ENCODE peak calls at places on chromosome 1, in ten cellular contexts. One of them, this sample, is unnamed.

GRCh38 chr1:198656500-198656932 is 17.7 kb downstream of the PTPRC start:
- DNase-seq in activated T-cell treated with anti-CD3 and anti-CD28 coated beads for 4 hours: peak
- DNase-seq in activated naive CD4-positive, alpha-beta T cell treated with anti-CD3 and anti-CD28 coated beads, Interleukin-2, amount 50 U/mL, for 16 hours: peak
- DNase-seq in PC-9: peak
- DNase-seq in activated CD8-positive, alpha-beta memory T cell treated with anti-CD3 and anti-CD28 coated beads, Interleukin-2, amount 50 U/mL, for 4 hours: peak
- DNase-seq in NCI-H1436 treated with DMSO at 0.1 percent for 48 hours: no peak
- DNase-seq in NCI-H1092: no peak
- DNase-seq in CD4-positive, alpha-beta memory T cell: peak
- DNase-seq in stimulated activated CD4-positive, alpha-beta T cell treated with anti-CD3 and anti-CD28 coated beads, Interleukin-2, amount 100 ng/mL, for 4 hours: peak
- DNase-seq in pons: no peak
- DNase-seq in this sample: no peak

GRCh38 chr1:116360435-116361173 is 12.4 kb upstream of the ATP1A1 start:
- DNase-seq in activated T-cell treated with anti-CD3 and anti-CD28 coated beads for 4 hours: no peak
- DNase-seq in activated naive CD4-positive, alpha-beta T cell treated with anti-CD3 and anti-CD28 coated beads, Interleukin-2, amount 50 U/mL, for 16 hours: no peak
- DNase-seq in PC-9: peak
- DNase-seq in activated CD8-positive, alpha-beta memory T cell treated with anti-CD3 and anti-CD28 coated beads, Interleukin-2, amount 50 U/mL, for 4 hours: no peak
- DNase-seq in NCI-H1436 treated with DMSO at 0.1 percent for 48 hours: no peak
- DNase-seq in NCI-H1092: no peak
- DNase-seq in CD4-positive, alpha-beta memory T cell: peak
- DNase-seq in stimulated activated CD4-positive, alpha-beta T cell treated with anti-CD3 and anti-CD28 coated beads, Interleukin-2, amount 100 ng/mL, for 4 hours: no peak
- DNase-seq in pons: peak
- DNase-seq in this sample: no peak

GRCh38 chr1:150372580-150372979 is 8.6 kb downstream of the RPRD2 start:
- DNase-seq in activated T-cell treated with anti-CD3 and anti-CD28 coated beads for 4 hours: no peak
- DNase-seq in activated naive CD4-positive, alpha-beta T cell treated with anti-CD3 and anti-CD28 coated beads, Interleukin-2, amount 50 U/mL, for 16 hours: no peak
- DNase-seq in PC-9: no peak
- DNase-seq in activated CD8-positive, alpha-beta memory T cell treated with anti-CD3 and anti-CD28 coated beads, Interleukin-2, amount 50 U/mL, for 4 hours: no peak
- DNase-seq in NCI-H1436 treated with DMSO at 0.1 percent for 48 hours: no peak
- DNase-seq in NCI-H1092: no peak
- DNase-seq in CD4-positive, alpha-beta memory T cell: no peak
- DNase-seq in stimulated activated CD4-positive, alpha-beta T cell treated with anti-CD3 and anti-CD28 coated beads, Interleukin-2, amount 100 ng/mL, for 4 hours: no peak
- DNase-seq in pons: no peak
- DNase-seq in this sample: no peak

GRCh38 chr1:26215246-26215645 is 18.8 kb upstream of the CEP85 start:
- DNase-seq in activated T-cell treated with anti-CD3 and anti-CD28 coated beads for 4 hours: no peak
- DNase-seq in activated naive CD4-positive, alpha-beta T cell treated with anti-CD3 and anti-CD28 coated beads, Interleukin-2, amount 50 U/mL, for 16 hours: no peak
- DNase-seq in PC-9: no peak
- DNase-seq in activated CD8-positive, alpha-beta memory T cell treated with anti-CD3 and anti-CD28 coated beads, Interleukin-2, amount 50 U/mL, for 4 hours: no peak
- DNase-seq in NCI-H1436 treated with DMSO at 0.1 percent for 48 hours: no peak
- DNase-seq in NCI-H1092: no peak
- DNase-seq in CD4-positive, alpha-beta memory T cell: no peak
- DNase-seq in stimulated activated CD4-positive, alpha-beta T cell treated with anti-CD3 and anti-CD28 coated beads, Interleukin-2, amount 100 ng/mL, for 4 hours: no peak
- DNase-seq in pons: no peak
- DNase-seq in this sample: no peak

GRCh38 chr1:67679691-67680090 is 5.3 kb upstream of the GADD45A start:
- DNase-seq in activated T-cell treated with anti-CD3 and anti-CD28 coated beads for 4 hours: no peak
- DNase-seq in activated naive CD4-positive, alpha-beta T cell treated with anti-CD3 and anti-CD28 coated beads, Interleukin-2, amount 50 U/mL, for 16 hours: no peak
- DNase-seq in PC-9: peak
- DNase-seq in activated CD8-positive, alpha-beta memory T cell treated with anti-CD3 and anti-CD28 coated beads, Interleukin-2, amount 50 U/mL, for 4 hours: no peak
- DNase-seq in NCI-H1436 treated with DMSO at 0.1 percent for 48 hours: no peak
- DNase-seq in NCI-H1092: no peak
- DNase-seq in CD4-positive, alpha-beta memory T cell: no peak
- DNase-seq in stimulated activated CD4-positive, alpha-beta T cell treated with anti-CD3 and anti-CD28 coated beads, Interleukin-2, amount 100 ng/mL, for 4 hours: no peak
- DNase-seq in pons: no peak
- DNase-seq in this sample: no peak

GRCh38 chr1:38053416-38054091 is 7.0 kb upstream of the POU3F1 start:
- DNase-seq in activated T-cell treated with anti-CD3 and anti-CD28 coated beads for 4 hours: no peak
- DNase-seq in activated naive CD4-positive, alpha-beta T cell treated with anti-CD3 and anti-CD28 coated beads, Interleukin-2, amount 50 U/mL, for 16 hours: no peak
- DNase-seq in PC-9: no peak
- DNase-seq in activated CD8-positive, alpha-beta memory T cell treated with anti-CD3 and anti-CD28 coated beads, Interleukin-2, amount 50 U/mL, for 4 hours: no peak
- DNase-seq in NCI-H1436 treated with DMSO at 0.1 percent for 48 hours: no peak
- DNase-seq in NCI-H1092: no peak
- DNase-seq in CD4-positive, alpha-beta memory T cell: no peak
- DNase-seq in stimulated activated CD4-positive, alpha-beta T cell treated with anti-CD3 and anti-CD28 coated beads, Interleukin-2, amount 100 ng/mL, for 4 hours: no peak
- DNase-seq in pons: no peak
- DNase-seq in this sample: no peak

GRCh38 chr1:179079113-179079761 is 2.6 kb upstream of the TOR3A start:
- DNase-seq in activated T-cell treated with anti-CD3 and anti-CD28 coated beads for 4 hours: peak
- DNase-seq in activated naive CD4-positive, alpha-beta T cell treated with anti-CD3 and anti-CD28 coated beads, Interleukin-2, amount 50 U/mL, for 16 hours: peak
- DNase-seq in PC-9: peak
- DNase-seq in activated CD8-positive, alpha-beta memory T cell treated with anti-CD3 and anti-CD28 coated beads, Interleukin-2, amount 50 U/mL, for 4 hours: peak
- DNase-seq in NCI-H1436 treated with DMSO at 0.1 percent for 48 hours: peak
- DNase-seq in NCI-H1092: peak
- DNase-seq in CD4-positive, alpha-beta memory T cell: peak
- DNase-seq in stimulated activated CD4-positive, alpha-beta T cell treated with anti-CD3 and anti-CD28 coated beads, Interleukin-2, amount 100 ng/mL, for 4 hours: peak
- DNase-seq in pons: peak
- DNase-seq in this sample: peak

GRCh38 chr1:6108937-6109636 is 63.4 kb downstream of the KCNAB2 start:
- DNase-seq in activated T-cell treated with anti-CD3 and anti-CD28 coated beads for 4 hours: no peak
- DNase-seq in activated naive CD4-positive, alpha-beta T cell treated with anti-CD3 and anti-CD28 coated beads, Interleukin-2, amount 50 U/mL, for 16 hours: no peak
- DNase-seq in PC-9: peak
- DNase-seq in activated CD8-positive, alpha-beta memory T cell treated with anti-CD3 and anti-CD28 coated beads, Interleukin-2, amount 50 U/mL, for 4 hours: no peak
- DNase-seq in NCI-H1436 treated with DMSO at 0.1 percent for 48 hours: no peak
- DNase-seq in NCI-H1092: peak
- DNase-seq in CD4-positive, alpha-beta memory T cell: peak
- DNase-seq in stimulated activated CD4-positive, alpha-beta T cell treated with anti-CD3 and anti-CD28 coated beads, Interleukin-2, amount 100 ng/mL, for 4 hours: no peak
- DNase-seq in pons: no peak
- DNase-seq in this sample: no peak

GRCh38 chr1:152037920-152038658 is 1.3 kb upstream of the S100A11 start:
- DNase-seq in activated T-cell treated with anti-CD3 and anti-CD28 coated beads for 4 hours: no peak
- DNase-seq in activated naive CD4-positive, alpha-beta T cell treated with anti-CD3 and anti-CD28 coated beads, Interleukin-2, amount 50 U/mL, for 16 hours: no peak
- DNase-seq in PC-9: no peak
- DNase-seq in activated CD8-positive, alpha-beta memory T cell treated with anti-CD3 and anti-CD28 coated beads, Interleukin-2, amount 50 U/mL, for 4 hours: no peak
- DNase-seq in NCI-H1436 treated with DMSO at 0.1 percent for 48 hours: peak
- DNase-seq in NCI-H1092: no peak
- DNase-seq in CD4-positive, alpha-beta memory T cell: no peak
- DNase-seq in stimulated activated CD4-positive, alpha-beta T cell treated with anti-CD3 and anti-CD28 coated beads, Interleukin-2, amount 100 ng/mL, for 4 hours: no peak
- DNase-seq in pons: peak
- DNase-seq in this sample: no peak

GRCh38 chr1:97262842-97263241 is 541.3 kb downstream of the PTBP2 start:
- DNase-seq in activated T-cell treated with anti-CD3 and anti-CD28 coated beads for 4 hours: no peak
- DNase-seq in activated naive CD4-positive, alpha-beta T cell treated with anti-CD3 and anti-CD28 coated beads, Interleukin-2, amount 50 U/mL, for 16 hours: no peak
- DNase-seq in PC-9: no peak
- DNase-seq in activated CD8-positive, alpha-beta memory T cell treated with anti-CD3 and anti-CD28 coated beads, Interleukin-2, amount 50 U/mL, for 4 hours: no peak
- DNase-seq in NCI-H1436 treated with DMSO at 0.1 percent for 48 hours: no peak
- DNase-seq in NCI-H1092: no peak
- DNase-seq in CD4-positive, alpha-beta memory T cell: no peak
- DNase-seq in stimulated activated CD4-positive, alpha-beta T cell treated with anti-CD3 and anti-CD28 coated beads, Interleukin-2, amount 100 ng/mL, for 4 hours: no peak
- DNase-seq in pons: no peak
- DNase-seq in this sample: no peak